ENCODE peak calls at places on chromosomes 6 and 20, in four cellular contexts. V is GM12878, N is K562, X is H1. U is an unnamed sample.

GRCh38 chr6:34692280-34692679 is 4.3 kb downstream of the ILRUN start:
- DNase-seq in N (no peak), V (no peak), X (no peak), U (no peak)

GRCh38 chr6:148624025-148624424 is 122.8 kb upstream of the UST start:
- DNase-seq in V (no peak), X (no peak), N (no peak), U (no peak)

GRCh38 chr6:96783307-96783706 is 54.0 kb downstream of the GPR63 start:
- DNase-seq in N (no peak), X (no peak), V (no peak), U (no peak)

GRCh38 chr20:63051911-63052310 is 45.1 kb upstream of the BHLHE23 start:
- DNase-seq in V (no peak), X (no peak), N (no peak), U (no peak)

GRCh38 chr20:42366626-42367025 is 748.4 kb upstream of the CHD6 start:
- DNase-seq in V (no peak), X (no peak), N (no peak), U (no peak)

GRCh38 chr20:62805365-62805710 is 703 bp downstream of the OGFR start:
- DNase-seq in N (no peak), V (no peak), X (no peak), U (no peak)

GRCh38 chr6:20265842-20266241 is 53.6 kb upstream of the MBOAT1 start:
- DNase-seq in N (no peak), V (no peak), X (no peak), U (no peak)

GRCh38 chr6:128630213-128630612 is 109.8 kb upstream of the PTPRK start:
- DNase-seq in X (no peak), N (no peak), V (no peak), U (no peak)

GRCh38 chr6:74764486-74764885 is 441.4 kb downstream of the COL12A1 start:
- DNase-seq in V (no peak), X (no peak), N (no peak), U (peak)

GRCh38 chr20:4041748-4042411 is 26.5 kb upstream of the RNF24 start:
- DNase-seq in X (no peak), N (peak), V (no peak), U (peak)

GRCh38 chr20:51354769-51355319 is 187.7 kb downstream of the NFATC2 start:
- DNase-seq in X (no peak), N (no peak), V (no peak), U (peak)

GRCh38 chr6:146896960-146897701 is 298.4 kb downstream of the ADGB start:
- DNase-seq in X (no peak), V (no peak), N (no peak), U (no peak)

GRCh38 chr6:167295495-167296292 is 4.6 kb downstream of the UNC93A start:
- DNase-seq in V (no peak), X (no peak), N (no peak), U (no peak)

GRCh38 chr6:105179244-105180065 is at the start of gene POPDC3:
- DNase-seq in V (no peak), X (no peak), N (no peak), U (peak)

GRCh38 chr6:158257781-158258180 is 54.5 kb upstream of the TULP4 start:
- DNase-seq in N (no peak), V (no peak), X (no peak), U (no peak)

GRCh38 chr6:150252714-150253444 is 110.0 kb downstream of the PPP1R14C start:
- DNase-seq in N (peak), V (no peak), X (no peak), U (peak)

GRCh38 chr20:2932497-2932896 is 59.2 kb downstream of the PTPRA start:
- DNase-seq in V (no peak), N (no peak), X (no peak), U (no peak)

GRCh38 chr20:48310312-48310711 is 517.5 kb downstream of the PREX1 start:
- DNase-seq in N (no peak), X (no peak), V (no peak), U (no peak)

GRCh38 chr6:98539669-98540207 is 294.6 kb upstream of the POU3F2 start:
- DNase-seq in N (no peak), X (no peak), V (no peak), U (no peak)

GRCh38 chr6:167161895-167162467 is 4.2 kb upstream of the GPR31 start:
- DNase-seq in X (no peak), N (no peak), V (no peak), U (no peak)

GRCh38 chr6:42095776-42096541 is 45.6 kb downstream of the TAF8 start:
- DNase-seq in X (no peak), V (no peak), N (no peak), U (no peak)

GRCh38 chr6:98836962-98837944 is 2.9 kb downstream of the POU3F2 start:
- DNase-seq in N (no peak), V (no peak), X (no peak), U (no peak)

GRCh38 chr20:20953738-20954657 is 152.2 kb downstream of the LINC00237 start:
- DNase-seq in V (no peak), X (no peak), N (no peak), U (no peak)

GRCh38 chr6:23456396-23456795 is 669.6 kb upstream of the NRSN1 start:
- DNase-seq in N (no peak), X (no peak), V (no peak), U (peak)

GRCh38 chr20:14955396-14955795 is 618.0 kb upstream of the FLRT3 start:
- DNase-seq in X (no peak), V (no peak), N (peak), U (no peak)

GRCh38 chr20:45470262-45470931 is 844 bp downstream of the WFDC2 start:
- DNase-seq in X (no peak), V (no peak), N (no peak), U (no peak)

GRCh38 chr6:13412639-13413465 is 74.5 kb downstream of the GFOD1 start:
- DNase-seq in V (no peak), X (no peak), N (no peak), U (no peak)

GRCh38 chr6:36118550-36119107 is 11.7 kb upstream of the MAPK13 start:
- DNase-seq in V (no peak), N (peak), X (no peak), U (no peak)

GRCh38 chr6:90098025-90098474 is 198.6 kb downstream of the BACH2 start:
- DNase-seq in N (no peak), X (no peak), V (no peak), U (peak)

GRCh38 chr6:125747589-125748533 is 1.6 kb upstream of the HEY2 start:
- DNase-seq in V (no peak), X (no peak), N (peak), U (no peak)

GRCh38 chr6:116218172-116218633 is 35.7 kb downstream of the TSPYL4 start:
- DNase-seq in X (no peak), V (no peak), N (no peak), U (peak)

GRCh38 chr6:155341130-155341828 is 27.0 kb upstream of the TFB1M start:
- DNase-seq in N (no peak), X (no peak), V (no peak), U (peak)

GRCh38 chr6:27241443-27241842 is 6.1 kb upstream of the PRSS16 start:
- DNase-seq in V (no peak), X (no peak), N (no peak), U (no peak)

GRCh38 chr6:30861257-30862048 is 22.9 kb upstream of the DDR1 start:
- DNase-seq in X (no peak), V (no peak), N (no peak), U (no peak)

GRCh38 chr6:33417127-33417902 is 592 bp downstream of the CUTA start:
- DNase-seq in X (no peak), V (no peak), N (no peak), U (peak)

DNA sequence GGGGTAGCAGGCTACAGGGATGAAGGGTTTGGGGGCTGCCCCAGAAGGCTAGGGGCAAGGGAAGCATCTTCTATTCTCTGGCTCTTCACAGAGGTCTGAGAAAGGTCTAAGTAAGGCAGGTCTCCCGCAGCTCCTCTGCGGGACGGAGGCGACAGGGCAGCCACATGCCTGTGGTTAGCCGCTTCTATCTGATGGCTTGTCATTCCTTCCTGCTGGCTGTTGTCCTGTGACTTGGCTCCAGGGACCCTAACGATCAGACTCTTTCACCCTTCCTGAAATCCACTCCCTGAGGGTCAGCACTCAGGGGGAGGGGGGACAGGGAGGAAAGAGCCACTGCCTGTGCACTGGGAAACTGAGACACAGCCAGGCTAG is 673 bp downstream of the CST7 start:
- DNase-seq in X (no peak), V (no peak), N (no peak), U (no peak)
- TF ChIP-seq CHD1 in X (no peak), V (no peak), N (no peak), U (no peak)

GRCh38 chr6:111256646-111257045 is 169.3 kb downstream of the SLC16A10 start:
- DNase-seq in N (no peak), V (no peak), X (no peak), U (no peak)
- TF ChIP-seq RAD21 in N (peak), V (peak), X (peak), U (peak)

GRCh38 chr20:11247059-11247630 is 573.3 kb upstream of the JAG1 start:
- DNase-seq in N (no peak), X (no peak), V (no peak), U (no peak)

GRCh38 chr20:11247943-11248475 is 574.2 kb upstream of the JAG1 start:
- DNase-seq in X (no peak), N (no peak), V (no peak), U (no peak)

GRCh38 chr20:11248691-11249178 is 574.9 kb upstream of the JAG1 start:
- DNase-seq in V (no peak), X (no peak), N (no peak), U (no peak)

GRCh38 chr20:11245431-11245830 is 571.6 kb upstream of the JAG1 start:
- DNase-seq in V (no peak), N (no peak), X (no peak), U (no peak)

GRCh38 chr20:11246251-11246775 is 572.5 kb upstream of the JAG1 start:
- DNase-seq in V (no peak), N (no peak), X (no peak), U (no peak)
- TF ChIP-seq CHD1 in V (no peak), N (no peak), X (no peak), U (no peak)

GRCh38 chr6:139129284-139129683 is 5.6 kb upstream of the HECA start:
- DNase-seq in N (no peak), X (no peak), V (no peak), U (peak)

GRCh38 chr6:139119553-139119952 is 15.3 kb upstream of the HECA start:
- DNase-seq in V (no peak), N (no peak), X (no peak), U (no peak)

GRCh38 chr6:139126255-139126654 is 8.6 kb upstream of the HECA start:
- DNase-seq in N (no peak), V (no peak), X (no peak), U (peak)

GRCh38 chr6:139124887-139125672 is 9.8 kb upstream of the HECA start:
- DNase-seq in N (peak), V (peak), X (no peak), U (peak)
- TF ChIP-seq RAD21 in N (peak), V (peak), X (peak), U (peak)

U was measured in IMR-90.